ENCODE peak calls at places on chromosomes 7 and 10, in five cellular contexts. B, T, G, S and W are unnamed samples.
A peak's percentile ranks its signal among the peaks of the same experiment; 100 is the strongest.

GRCh38 chr7:107167483-107168232 is 1.1 kb upstream of the HBP1 start:
- DNase-seq in T (peak; percentile 40), S (no peak), G (peak; percentile 53), B (no peak), W (peak; percentile 78)

GRCh38 chr7:158863611-158864506 is 7.5 kb downstream of the DYNC2I1 start:
- DNase-seq in B (peak; percentile 80), S (peak; percentile 91), G (peak; percentile 51), T (peak; percentile 50), W (peak; percentile 89)

GRCh38 chr10:91073301-91073780 is 147.1 kb upstream of the PCGF5 start:
- DNase-seq in T (no peak), S (no peak), G (no peak), B (no peak), W (no peak)

GRCh38 chr10:69567920-69568319 is 5.3 kb downstream of the NEUROG3 start:
- DNase-seq in G (no peak), B (peak; percentile 15), T (no peak), S (no peak), W (no peak)

GRCh38 chr10:101133489-101134298 is 2.6 kb downstream of the TLX1 start:
- DNase-seq in S (no peak), B (no peak), G (no peak), T (no peak), W (no peak)

GRCh38 chr10:132878091-132878729 is 64.2 kb downstream of the CFAP46 start:
- DNase-seq in T (no peak), S (peak; percentile 57), G (peak; percentile 9), B (no peak), W (peak; percentile 10)

GRCh38 chr7:925601-926000 is 28.9 kb downstream of the ADAP1 start:
- DNase-seq in B (peak; percentile 78), G (peak; percentile 41), S (peak; percentile 82), T (peak; percentile 22), W (peak; percentile 63)

GRCh38 chr10:61662794-61663259 is at the start of gene CABCOCO1:
- DNase-seq in G (peak; percentile 71), S (peak; percentile 83), B (peak; percentile 69), T (no peak), W (peak; percentile 73)

GRCh38 chr7:130732980-130733865 is 784 bp downstream of the KLF14 start:
- DNase-seq in G (peak; percentile 33), B (peak; percentile 41), S (no peak), T (no peak), W (no peak)

GRCh38 chr10:52436664-52437063 is 122.6 kb downstream of the DKK1 start:
- DNase-seq in B (no peak), G (no peak), T (no peak), S (no peak), W (no peak)

GRCh38 chr7:25584557-25584956 is 356.3 kb upstream of the NPVF start:
- DNase-seq in G (no peak), B (no peak), S (no peak), T (no peak), W (no peak)

GRCh38 chr7:135186841-135187253 is 16.3 kb upstream of the CYREN start:
- DNase-seq in S (no peak), G (peak; percentile 22), T (no peak), B (no peak), W (no peak)

GRCh38 chr10:110337906-110338305 is 33.2 kb upstream of the SMNDC1 start:
- DNase-seq in G (no peak), T (no peak), B (no peak), S (no peak), W (no peak)

GRCh38 chr7:156518466-156518865 is 122.1 kb upstream of the RNF32 start:
- DNase-seq in G (no peak), S (no peak), T (no peak), B (no peak), W (no peak)

GRCh38 chr7:117808273-117808868 is 64.9 kb downstream of the CTTNBP2 start:
- DNase-seq in S (no peak), T (no peak), G (peak; percentile 27), B (no peak), W (no peak)

GRCh38 chr10:98169379-98169778 is 34.9 kb downstream of the R3HCC1L start:
- DNase-seq in T (no peak), B (no peak), G (no peak), S (no peak), W (no peak)

GRCh38 chr7:128362670-128363069 is 1.2 kb upstream of the PRRT4 start:
- DNase-seq in B (no peak), S (no peak), G (no peak), T (no peak), W (no peak)

GRCh38 chr7:128893251-128894100 is 17.0 kb downstream of the KCP start:
- DNase-seq in B (peak; percentile 61), T (no peak), G (peak; percentile 49), S (peak; percentile 57), W (peak; percentile 76)

GRCh38 chr10:47030191-47030698 is 119.0 kb downstream of the PTPN20 start:
- DNase-seq in G (peak; percentile 14), T (no peak), B (no peak), S (peak; percentile 65), W (no peak)

GRCh38 chr7:14600766-14601367 is 301.7 kb downstream of the DGKB start:
- DNase-seq in S (no peak), G (no peak), T (no peak), B (no peak), W (no peak)

GRCh38 chr7:153657182-153657800 is 394.9 kb upstream of the DPP6 start:
- DNase-seq in B (no peak), T (no peak), G (no peak), S (no peak), W (no peak)

GRCh38 chr7:135523146-135523545 is 13.2 kb upstream of the CNOT4 start:
- DNase-seq in G (no peak), S (no peak), B (no peak), T (no peak), W (no peak)

GRCh38 chr10:73910764-73911552 is at the start of gene PLAU:
- DNase-seq in G (peak; percentile 44), S (peak; percentile 74), B (peak; percentile 44), T (no peak), W (peak; percentile 65)

GRCh38 chr7:69457912-69458491 is 140.3 kb upstream of the AUTS2 start:
- DNase-seq in B (no peak), T (no peak), S (no peak), G (no peak), W (no peak)

GRCh38 chr10:22427890-22428571 is 82.7 kb downstream of the SPAG6 start:
- DNase-seq in T (no peak), S (no peak), G (no peak), B (no peak), W (no peak)

GRCh38 chr7:79876769-79877362 is 257.8 kb upstream of the GNAI1 start:
- DNase-seq in S (no peak), G (no peak), B (no peak), T (no peak), W (no peak)

GRCh38 chr7:157469181-157470016 is 132.6 kb downstream of the DNAJB6 start:
- DNase-seq in T (no peak), B (no peak), G (peak; percentile 21), S (peak; percentile 39), W (no peak)

GRCh38 chr7:112938895-112939588 is 147.6 kb downstream of the GPR85 start:
- DNase-seq in S (peak; percentile 67), T (no peak), B (peak; percentile 16), G (no peak), W (no peak)

GRCh38 chr7:121872831-121873764 is at the start of gene PTPRZ1:
- DNase-seq in S (no peak), T (no peak), G (peak; percentile 51), B (no peak), W (peak; percentile 87)

DNA sequence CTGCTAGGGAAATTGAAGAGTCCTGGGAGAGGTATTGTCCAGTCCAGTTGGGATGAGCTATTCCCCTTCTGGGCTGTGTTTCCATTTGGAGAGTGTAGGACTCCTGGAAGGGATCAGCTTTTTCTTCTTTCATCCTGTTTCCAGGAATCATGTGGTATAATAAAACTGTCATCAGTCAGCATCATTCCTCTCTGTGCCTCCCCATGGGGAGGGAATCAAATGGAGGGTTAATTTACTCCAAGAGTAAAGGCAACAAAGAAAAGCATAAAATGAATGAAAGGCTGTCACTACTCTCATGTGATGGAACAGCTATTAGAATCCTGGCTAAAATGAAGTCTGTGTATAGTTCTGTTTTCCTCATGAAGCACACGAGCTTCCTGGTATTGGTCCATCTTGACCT is 429.9 kb downstream of the SORCS3 start:
- DNase-seq in G (no peak), S (no peak), B (no peak), T (no peak), W (no peak)
- TF ChIP-seq EP300 in G (no peak), S (no peak), B (no peak), T (no peak), W (no peak)

DNA sequence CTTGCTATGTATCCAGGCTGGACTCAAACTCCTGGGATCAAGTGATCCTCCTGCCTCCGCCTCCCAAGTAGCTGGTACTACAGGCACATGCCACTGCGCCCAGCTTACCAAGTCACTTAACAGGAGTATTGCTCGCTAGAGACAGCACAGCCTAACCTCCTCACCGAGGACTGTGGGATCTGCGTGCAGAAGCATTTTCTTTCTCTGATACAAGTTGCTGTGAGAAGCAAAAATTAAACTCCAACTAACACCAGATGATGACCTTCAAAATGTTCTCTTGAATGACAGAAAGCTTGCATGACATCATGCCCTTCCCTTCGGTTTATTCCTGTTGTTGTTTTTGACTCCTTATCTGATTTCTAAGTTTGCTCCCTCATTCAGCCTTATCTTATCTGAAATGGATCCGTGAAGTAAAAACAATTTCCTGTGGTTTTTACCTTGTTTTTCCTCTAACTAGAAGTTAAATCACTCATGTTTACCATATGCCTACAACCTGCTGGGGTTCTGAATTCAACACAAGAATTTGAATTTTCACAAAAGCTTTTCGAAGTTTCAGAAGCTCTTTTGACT is 94.4 kb upstream of the KIF5B start:
- DNase-seq in B (no peak), S (no peak), T (no peak), G (no peak), W (no peak)
- TF ChIP-seq EP300 in B (no peak), S (no peak), T (no peak), G (no peak), W (no peak)

DNA sequence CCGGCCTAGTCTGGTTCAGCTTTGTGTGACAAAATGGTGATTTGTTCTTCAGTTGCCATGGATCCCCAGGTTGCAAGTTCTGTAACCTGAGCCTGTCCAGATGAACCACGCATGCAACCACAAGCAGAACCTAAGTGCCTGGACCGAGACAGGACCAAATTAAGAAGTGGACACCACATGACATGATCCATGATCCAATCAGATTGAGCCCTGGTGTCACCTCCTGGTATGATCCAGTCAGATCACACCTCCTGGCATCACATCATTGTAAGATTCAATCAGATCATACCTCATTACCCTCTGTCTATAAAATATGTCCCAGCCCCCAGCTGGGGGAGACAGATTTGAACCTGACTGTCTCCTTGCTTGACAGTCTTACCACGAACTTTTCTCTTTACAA is 70.0 kb downstream of the MALSU1 start:
- DNase-seq in G (no peak), S (no peak), B (no peak), T (no peak), W (no peak)
- TF ChIP-seq EP300 in G (no peak), S (no peak), B (no peak), T (no peak), W (no peak)

GRCh38 chr7:106009511-106010226 is 46.6 kb downstream of the CDHR3 start:
- DNase-seq in S (peak; percentile 96), G (peak; percentile 90), B (peak; percentile 90), T (peak; percentile 47), W (peak; percentile 94)
- TF ChIP-seq EP300 in S (peak; percentile 60), G (no peak), B (no peak), T (peak; percentile 71), W (no peak)